ENCODE peak calls at places on chromosomes 4 and X, in nine cellular contexts. Q is activated naive CD8-positive, alpha-beta T cell treated with anti-CD3 and anti-CD28 coated beads, Interleukin-2, amount 50 U/mL, for 24 hours; F is effector memory CD4-positive, alpha-beta T cell; J is HT1080; S is Calu3; P is kidney epithelial cell; T is nucleus accumbens; U is psoas muscle; V is foreskin fibroblast. O is an unnamed sample.

GRCh38 chrX:16022580-16023170 is 100.7 kb upstream of the GRPR start:
- DNase-seq in U (no peak), F (no peak), Q (no peak), P (no peak), S (no peak), J (peak; percentile 79), V (peak; percentile 55), T (no peak), O (no peak)

GRCh38 chr4:163542275-163542674 is 47.8 kb downstream of the TMA16 start:
- DNase-seq in Q (no peak), J (peak; percentile 77), T (no peak), V (peak; percentile 68), S (no peak), P (peak; percentile 65), F (no peak), U (no peak), O (no peak)

GRCh38 chr4:152448038-152448437 is 87.9 kb downstream of the FBXW7 start:
- DNase-seq in Q (no peak), T (no peak), P (no peak), V (no peak), F (no peak), U (no peak), J (no peak), S (no peak), O (no peak)

GRCh38 chr4:155614111-155614762 is 52.4 kb upstream of the GUCY1A1 start:
- DNase-seq in V (peak; percentile 53), F (no peak), U (no peak), J (no peak), T (no peak), Q (no peak), P (no peak), S (no peak), O (no peak)

GRCh38 chrX:2500091-2500680 is 590 bp downstream of the DHRSX start:
- DNase-seq in S (peak; percentile 29), V (peak; percentile 72), Q (peak; percentile 32), P (no peak), T (no peak), F (no peak), U (peak; percentile 56), J (peak; percentile 49), O (no peak)

GRCh38 chr4:173237152-173237551 is 68.5 kb downstream of the GALNT7 start:
- DNase-seq in T (no peak), P (no peak), S (no peak), U (no peak), Q (no peak), J (no peak), V (no peak), F (no peak), O (no peak)

GRCh38 chr4:184648220-184649025 is 824 bp downstream of the CASP3 start:
- DNase-seq in Q (peak; percentile 52), P (no peak), J (peak; percentile 34), U (peak; percentile 86), T (peak; percentile 54), S (peak; percentile 39), V (peak; percentile 80), F (peak; percentile 8), O (no peak)

GRCh38 chrX:118727686-118728339 is 407 bp downstream of the IL13RA1 start:
- DNase-seq in T (no peak), F (no peak), J (peak; percentile 10), U (peak; percentile 75), V (peak; percentile 58), Q (peak; percentile 3), P (no peak), S (peak; percentile 42), O (no peak)

GRCh38 chrX:55867254-55867653 is 149.7 kb downstream of the RRAGB start:
- DNase-seq in Q (no peak), S (peak; percentile 1), T (no peak), J (peak; percentile 1), F (no peak), P (peak; percentile 14), U (no peak), V (peak; percentile 4), O (no peak)

GRCh38 chrX:9392445-9392844 is 72.4 kb upstream of the TBL1X start:
- DNase-seq in S (no peak), F (no peak), P (no peak), V (peak; percentile 10), U (no peak), T (no peak), J (no peak), Q (no peak), O (no peak)

GRCh38 chrX:38811515-38812239 is 10.4 kb downstream of the MID1IP1 start:
- DNase-seq in V (no peak), J (no peak), T (no peak), U (no peak), S (no peak), P (no peak), Q (no peak), F (no peak), O (no peak)

GRCh38 chr4:40395908-40396806 is 61.0 kb downstream of the CHRNA9 start:
- DNase-seq in T (no peak), S (peak; percentile 60), U (peak; percentile 75), V (peak; percentile 4), J (peak; percentile 20), F (no peak), Q (no peak), P (peak; percentile 89), O (no peak)

GRCh38 chrX:10199212-10199611 is 42.4 kb downstream of the CLCN4 start:
- DNase-seq in U (peak; percentile 65), J (no peak), Q (peak; percentile 2), S (no peak), V (peak; percentile 57), P (no peak), F (no peak), T (no peak), O (peak; percentile 75)

GRCh38 chrX:130228871-130229270 is 39.8 kb downstream of the ZNF280C start:
- DNase-seq in J (no peak), P (no peak), V (no peak), F (no peak), U (no peak), S (no peak), T (no peak), Q (no peak), O (no peak)

GRCh38 chr4:136103616-136104015 is 1428.7 kb downstream of the PCDH18 start:
- DNase-seq in U (no peak), S (no peak), F (no peak), P (no peak), V (no peak), Q (no peak), T (no peak), J (no peak), O (no peak)

GRCh38 chr4:123921339-123921738 is 524.7 kb downstream of the SPRY1 start:
- DNase-seq in T (no peak), Q (no peak), U (no peak), F (no peak), V (no peak), J (no peak), P (no peak), S (no peak), O (no peak)

GRCh38 chr4:106273831-106274230 is 42.2 kb downstream of the TBCK start:
- DNase-seq in U (no peak), V (peak; percentile 70), S (no peak), J (peak; percentile 70), F (no peak), Q (no peak), T (no peak), P (no peak), O (no peak)

GRCh38 chr4:130703211-130703920 is 1607.4 kb downstream of the C4orf33 start:
- DNase-seq in U (no peak), F (no peak), S (no peak), Q (no peak), P (no peak), J (no peak), T (no peak), V (no peak), O (no peak)

GRCh38 chr4:145012841-145013240 is 85.2 kb downstream of the ANAPC10 start:
- DNase-seq in T (no peak), S (no peak), U (no peak), F (no peak), Q (no peak), V (peak; percentile 69), J (peak; percentile 83), P (peak; percentile 18), O (no peak)

GRCh38 chr4:8391972-8392371 is 48.6 kb downstream of the ACOX3 start:
- DNase-seq in U (peak; percentile 83), S (no peak), J (no peak), F (no peak), Q (no peak), V (peak; percentile 93), T (peak; percentile 35), P (no peak), O (no peak)

GRCh38 chr4:653080-653821 is 20.8 kb downstream of the ATP5ME start:
- DNase-seq in U (peak; percentile 49), Q (no peak), F (no peak), J (no peak), S (no peak), P (no peak), V (no peak), T (no peak), O (no peak)

GRCh38 chr4:113636877-113637276 is 124.7 kb downstream of the CAMK2D start:
- DNase-seq in U (no peak), S (peak; percentile 25), F (peak; percentile 12), T (no peak), J (peak; percentile 73), Q (peak; percentile 18), P (no peak), V (peak; percentile 20), O (no peak)

GRCh38 chrX:96182366-96182765 is 502.3 kb upstream of the DIAPH2 start:
- DNase-seq in S (peak; percentile 19), J (peak; percentile 24), T (no peak), F (no peak), U (no peak), P (no peak), Q (no peak), V (peak; percentile 16), O (no peak)

GRCh38 chr4:98470831-98471230 is 187.6 kb downstream of the TSPAN5 start:
- DNase-seq in J (peak; percentile 90), U (no peak), P (no peak), Q (no peak), S (no peak), F (no peak), T (no peak), V (no peak), O (no peak)

GRCh38 chr4:36323801-36324419 is 42.5 kb downstream of the DTHD1 start:
- DNase-seq in V (no peak), U (no peak), S (no peak), J (no peak), P (no peak), F (no peak), Q (no peak), T (no peak), O (no peak)

GRCh38 chr4:13918110-13918509 is 290.6 kb upstream of the BOD1L1 start:
- DNase-seq in T (no peak), V (peak; percentile 99), U (no peak), J (peak; percentile 94), Q (no peak), F (no peak), P (peak; percentile 90), S (no peak), O (no peak)

GRCh38 chr4:74258949-74259348 is 49.3 kb upstream of the EPGN start:
- DNase-seq in V (peak; percentile 38), F (no peak), T (no peak), P (no peak), Q (no peak), J (peak; percentile 18), U (no peak), S (peak; percentile 30), O (no peak)